ENCODE peak calls at places on chromosomes 13 and 19, in four cellular contexts. W, E, O and F are unnamed samples.

GRCh38 chr19:2309734-2310362 is 1.9 kb upstream of the LINGO3 start:
- DNase-seq in W (no peak), E (no peak), O (peak; percentile 18), F (no peak)

GRCh38 chr19:14519860-14520407 is 1.7 kb upstream of the DNAJB1 start:
- DNase-seq in W (no peak), E (no peak), O (no peak), F (no peak)

GRCh38 chr13:78618411-78618810 is 15.1 kb upstream of the POU4F1 start:
- DNase-seq in W (no peak), E (no peak), O (no peak), F (no peak)

GRCh38 chr13:73096173-73097117 is 37.6 kb downstream of the KLF5 start:
- DNase-seq in W (no peak), E (no peak), O (peak; percentile 1), F (no peak)

GRCh38 chr13:112881656-112882554 is 87.1 kb upstream of the MCF2L start:
- DNase-seq in W (no peak), E (no peak), O (no peak), F (no peak)

GRCh38 chr13:44438234-44438579 is 64.6 kb downstream of the SERP2 start:
- DNase-seq in W (no peak), E (no peak), O (no peak), F (no peak)

GRCh38 chr13:96900992-96901391 is 93.3 kb downstream of the OXGR1 start:
- DNase-seq in W (no peak), E (no peak), O (no peak), F (no peak)

GRCh38 chr19:27758626-27759505 is 1454.1 kb downstream of the UQCRFS1 start:
- DNase-seq in W (no peak), E (no peak), O (no peak), F (no peak)

GRCh38 chr19:43316591-43317319 is 36.7 kb upstream of the CD177 start:
- DNase-seq in W (no peak), E (no peak), O (no peak), F (no peak)

GRCh38 chr13:44620057-44620456 is 43.9 kb upstream of the TSC22D1 start:
- DNase-seq in W (no peak), E (no peak), O (peak; percentile 5), F (no peak)

GRCh38 chr13:97653741-97654140 is 219.8 kb downstream of the RAP2A start:
- DNase-seq in W (no peak), E (no peak), O (no peak), F (no peak)

GRCh38 chr13:51148223-51148951 is 37.3 kb upstream of the C13orf42 start:
- DNase-seq in W (no peak), E (no peak), O (no peak), F (no peak)

GRCh38 chr13:39302855-39303254 is 264.6 kb downstream of the NHLRC3 start:
- DNase-seq in W (no peak), E (no peak), O (no peak), F (no peak)

GRCh38 chr13:71797487-71797886 is 69.5 kb downstream of the DACH1 start:
- DNase-seq in W (no peak), E (no peak), O (no peak), F (no peak)

GRCh38 chr13:108214511-108215383 is 589 bp downstream of the LIG4 start:
- DNase-seq in W (no peak), E (no peak), O (no peak), F (no peak)

GRCh38 chr19:43290568-43291359 is 21.4 kb upstream of the PSG9 start:
- DNase-seq in W (no peak), E (no peak), O (no peak), F (no peak)

DNA sequence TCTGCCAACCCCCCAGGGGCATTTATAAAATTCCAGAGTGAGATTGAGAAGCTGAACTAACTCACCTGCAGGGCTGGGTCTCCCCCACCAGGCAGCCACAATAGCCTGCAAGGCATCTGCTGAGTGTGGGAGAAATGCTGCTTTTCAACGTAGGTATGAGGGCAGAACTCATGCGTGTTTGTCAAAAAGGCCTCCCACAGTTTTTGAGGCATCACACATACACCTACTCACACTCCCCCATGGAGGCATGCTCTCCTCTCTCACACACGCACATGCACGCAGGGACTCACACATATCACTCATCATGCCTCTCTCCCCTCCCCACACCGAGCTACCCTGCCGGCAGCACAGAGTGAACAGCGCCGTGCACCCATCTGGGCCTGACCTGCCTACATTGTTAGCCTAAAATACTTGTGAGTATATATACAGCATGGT is 390.5 kb downstream of the FGF9 start:
- DNase-seq in W (no peak), E (no peak), O (no peak), F (no peak)
- TF ChIP-seq CTCF in W (no peak), E (no peak), O (no peak), F (no peak)

DNA sequence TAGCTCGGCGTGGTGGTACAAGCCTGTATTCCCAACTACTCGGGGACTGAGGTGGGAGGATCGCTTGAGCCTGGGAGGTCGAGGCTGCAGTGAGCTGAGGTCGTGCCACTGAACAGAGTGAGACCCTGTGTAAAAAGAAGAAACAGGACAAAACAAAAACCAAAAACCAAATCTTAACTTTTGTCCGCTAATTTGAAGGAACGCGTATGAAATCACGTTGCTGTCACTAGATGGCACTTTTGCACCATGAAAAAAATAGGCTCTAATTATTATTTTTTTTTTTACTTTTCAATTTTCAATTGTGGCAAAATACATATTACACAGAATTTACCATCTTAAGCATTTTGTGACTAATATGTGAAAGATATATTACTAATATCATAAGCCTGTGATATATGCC is 17.6 kb upstream of the ZNF835 start:
- DNase-seq in W (no peak), E (no peak), O (no peak), F (no peak)
- TF ChIP-seq CTCF in W (no peak), E (no peak), O (no peak), F (no peak)

DNA sequence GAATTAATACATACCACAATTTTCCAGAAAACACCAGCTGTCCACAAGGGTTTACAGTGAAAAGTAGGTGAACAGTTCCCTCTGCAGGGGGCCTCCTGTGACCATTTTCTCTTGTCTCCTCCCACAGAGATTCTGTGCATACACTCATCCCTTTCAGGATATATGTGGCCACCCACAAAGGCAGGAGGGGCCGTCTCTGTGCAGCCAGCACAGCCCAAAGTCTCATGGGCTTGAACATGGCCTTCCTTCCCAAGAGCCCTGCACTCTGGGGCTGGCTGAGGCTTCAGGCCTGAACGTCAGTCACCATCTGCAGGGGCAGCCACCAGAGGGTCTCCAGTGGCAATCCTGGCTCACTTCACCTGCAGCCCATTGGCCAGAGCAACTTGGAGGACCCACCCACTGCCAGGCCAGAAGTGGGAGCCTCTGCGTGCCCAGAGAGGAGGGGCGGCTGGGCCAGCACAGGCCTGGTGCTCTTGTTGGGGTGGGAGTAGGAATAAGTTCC is 25.2 kb downstream of the TMEM161A start:
- DNase-seq in W (no peak), E (no peak), O (peak; percentile 56), F (no peak)
- TF ChIP-seq CTCF in W (no peak), E (no peak), O (no peak), F (no peak)

GRCh38 chr19:6794817-6795431 is 22.4 kb downstream of the VAV1 start:
- DNase-seq in W (no peak), E (no peak), O (no peak), F (no peak)

GRCh38 chr19:6793973-6794372 is 21.5 kb downstream of the VAV1 start:
- DNase-seq in W (no peak), E (no peak), O (no peak), F (no peak)

GRCh38 chr19:6791237-6791636 is 18.7 kb downstream of the VAV1 start:
- DNase-seq in W (no peak), E (no peak), O (no peak), F (no peak)

GRCh38 chr19:6796278-6796677 is 23.8 kb downstream of the VAV1 start:
- DNase-seq in W (no peak), E (no peak), O (no peak), F (no peak)

GRCh38 chr19:6793411-6793810 is 20.9 kb downstream of the VAV1 start:
- DNase-seq in W (no peak), E (peak; percentile 20), O (no peak), F (no peak)
- TF ChIP-seq CTCF in W (no peak), E (no peak), O (no peak), F (no peak)

GRCh38 chr13:93233997-93234416 is 7.4 kb downstream of the GPC6 start:
- DNase-seq in W (no peak), E (no peak), O (no peak), F (no peak)
- TF ChIP-seq CTCF in W (no peak), E (no peak), O (peak; percentile 50), F (no peak)

DNA sequence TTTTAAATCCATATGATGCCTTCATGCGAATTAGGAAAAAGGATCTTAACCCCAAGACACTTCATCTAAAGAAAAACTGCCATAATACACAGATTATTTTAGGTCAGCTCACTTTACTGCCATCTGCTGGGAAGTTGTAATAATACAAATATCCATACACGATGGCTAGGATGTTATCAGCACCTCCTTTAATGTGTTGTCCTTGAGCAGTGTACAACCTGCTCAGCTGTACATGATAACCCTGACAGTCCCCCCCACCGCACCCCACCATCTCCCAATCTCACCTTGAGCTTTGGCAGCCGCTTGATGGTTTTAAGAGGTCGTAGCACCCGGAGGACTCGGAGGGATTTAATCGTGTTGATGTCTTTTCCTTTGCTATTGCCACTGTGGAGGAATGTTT is 112.2 kb downstream of the IER2 start:
- DNase-seq in W (no peak), E (no peak), O (peak; percentile 45), F (no peak)
- TF ChIP-seq CTCF in W (peak; percentile 64), E (no peak), O (peak; percentile 43), F (no peak)

GRCh38 chr19:7417671-7418324 is 69.1 kb downstream of the ARHGEF18 start:
- DNase-seq in W (no peak), E (no peak), O (peak; percentile 26), F (no peak)

GRCh38 chr19:7415857-7416371 is 67.2 kb downstream of the ARHGEF18 start:
- DNase-seq in W (no peak), E (no peak), O (no peak), F (no peak)

GRCh38 chr19:7413629-7414028 is 64.9 kb downstream of the ARHGEF18 start:
- DNase-seq in W (no peak), E (no peak), O (no peak), F (no peak)

GRCh38 chr19:7418575-7418974 is 69.8 kb downstream of the ARHGEF18 start:
- DNase-seq in W (no peak), E (no peak), O (no peak), F (no peak)

DNA sequence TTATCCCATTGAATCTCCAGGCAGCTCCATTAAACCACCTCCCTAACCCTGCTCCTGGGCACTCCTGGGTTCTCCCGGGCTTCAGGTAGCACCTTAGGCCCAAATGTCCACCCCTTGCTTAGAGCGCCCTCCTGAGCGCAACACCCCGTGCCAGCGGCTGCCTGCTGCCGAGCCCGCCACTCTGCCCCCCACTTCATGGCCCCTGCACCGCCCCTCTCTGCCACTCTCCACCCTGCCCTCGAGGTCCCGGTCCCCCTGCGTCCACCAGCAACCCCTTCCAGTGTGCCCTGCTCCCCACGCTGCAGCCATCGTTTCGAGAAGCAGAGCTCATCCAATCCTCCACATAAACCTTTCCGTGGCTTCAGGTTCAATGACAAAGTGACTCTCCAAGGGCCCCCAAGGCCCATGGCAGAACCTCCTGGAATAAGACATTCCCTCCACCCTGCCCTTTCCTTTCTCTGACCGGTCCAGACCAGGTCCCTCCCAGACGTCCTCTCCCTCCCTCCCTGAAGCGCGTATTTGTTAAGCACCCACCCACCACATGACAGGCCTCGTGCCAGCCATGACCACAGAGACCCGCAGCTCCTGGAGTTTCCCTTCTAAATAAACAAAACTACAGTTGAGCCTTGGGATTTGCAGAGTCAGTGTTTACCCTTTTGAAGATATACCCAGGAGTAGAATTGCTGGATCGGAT is 66.6 kb downstream of the ARHGEF18 start:
- DNase-seq in W (no peak), E (peak; percentile 47), O (peak; percentile 44), F (no peak)
- TF ChIP-seq CTCF in W (no peak), E (no peak), O (no peak), F (no peak)